ENCODE peak calls at places on chromosomes 13 and 19, in seven cellular contexts. One of them, this sample, is unnamed.
A peak's percentile ranks its signal among the peaks of the same experiment; 100 is the strongest.

GRCh38 chr13:86567119-86567518 is 767.9 kb upstream of the SLITRK6 start:
- DNase-seq in AG04449: no peak
- DNase-seq in neural crest cell: no peak
- DNase-seq in Caco-2: peak; percentile 52
- DNase-seq in HFF-Myc: no peak
- DNase-seq in lower lobe of right lung: no peak
- DNase-seq in fibroblast of mammary gland: no peak
- DNase-seq in this sample: peak; percentile 10

GRCh38 chr13:45349438-45349837 is 8.5 kb upstream of the TPT1 start:
- DNase-seq in AG04449: no peak
- DNase-seq in neural crest cell: no peak
- DNase-seq in Caco-2: no peak
- DNase-seq in HFF-Myc: no peak
- DNase-seq in lower lobe of right lung: no peak
- DNase-seq in fibroblast of mammary gland: no peak
- DNase-seq in this sample: no peak

GRCh38 chr13:34038326-34039068 is 220.5 kb downstream of the RFC3 start:
- DNase-seq in AG04449: no peak
- DNase-seq in neural crest cell: no peak
- DNase-seq in Caco-2: no peak
- DNase-seq in HFF-Myc: no peak
- DNase-seq in lower lobe of right lung: no peak
- DNase-seq in fibroblast of mammary gland: no peak
- DNase-seq in this sample: no peak

GRCh38 chr19:17575871-17576757 is 20.7 kb downstream of the COLGALT1 start:
- DNase-seq in AG04449: no peak
- DNase-seq in neural crest cell: no peak
- DNase-seq in Caco-2: no peak
- DNase-seq in HFF-Myc: no peak
- DNase-seq in lower lobe of right lung: no peak
- DNase-seq in fibroblast of mammary gland: no peak
- DNase-seq in this sample: peak; percentile 38

GRCh38 chr13:25217023-25217909 is 45.2 kb upstream of the AMER2 start:
- DNase-seq in AG04449: no peak
- DNase-seq in neural crest cell: peak; percentile 17
- DNase-seq in Caco-2: no peak
- DNase-seq in HFF-Myc: peak; percentile 2
- DNase-seq in lower lobe of right lung: no peak
- DNase-seq in fibroblast of mammary gland: peak; percentile 79
- DNase-seq in this sample: no peak

GRCh38 chr19:1796395-1797142 is 15.5 kb downstream of the ATP8B3 start:
- DNase-seq in AG04449: no peak
- DNase-seq in neural crest cell: no peak
- DNase-seq in Caco-2: no peak
- DNase-seq in HFF-Myc: no peak
- DNase-seq in lower lobe of right lung: no peak
- DNase-seq in fibroblast of mammary gland: no peak
- DNase-seq in this sample: no peak

GRCh38 chr13:106176103-106176502 is 359.4 kb downstream of the EFNB2 start:
- DNase-seq in AG04449: peak; percentile 38
- DNase-seq in neural crest cell: no peak
- DNase-seq in Caco-2: no peak
- DNase-seq in HFF-Myc: peak; percentile 22
- DNase-seq in lower lobe of right lung: no peak
- DNase-seq in fibroblast of mammary gland: peak; percentile 82
- DNase-seq in this sample: no peak

GRCh38 chr13:27658569-27658968 is 36.9 kb downstream of the POLR1D start:
- DNase-seq in AG04449: peak; percentile 33
- DNase-seq in neural crest cell: no peak
- DNase-seq in Caco-2: no peak
- DNase-seq in HFF-Myc: no peak
- DNase-seq in lower lobe of right lung: no peak
- DNase-seq in fibroblast of mammary gland: peak; percentile 40
- DNase-seq in this sample: no peak

GRCh38 chr13:71254384-71254783 is 612.6 kb downstream of the DACH1 start:
- DNase-seq in AG04449: no peak
- DNase-seq in neural crest cell: no peak
- DNase-seq in Caco-2: peak; percentile 4
- DNase-seq in HFF-Myc: no peak
- DNase-seq in lower lobe of right lung: no peak
- DNase-seq in fibroblast of mammary gland: no peak
- DNase-seq in this sample: no peak

GRCh38 chr13:45086484-45086883 is 33.8 kb upstream of the GTF2F2 start:
- DNase-seq in AG04449: peak; percentile 66
- DNase-seq in neural crest cell: no peak
- DNase-seq in Caco-2: no peak
- DNase-seq in HFF-Myc: peak; percentile 55
- DNase-seq in lower lobe of right lung: no peak
- DNase-seq in fibroblast of mammary gland: peak; percentile 90
- DNase-seq in this sample: no peak

GRCh38 chr19:47464619-47465018 is 7.1 kb downstream of the SLC8A2 start:
- DNase-seq in AG04449: no peak
- DNase-seq in neural crest cell: no peak
- DNase-seq in Caco-2: no peak
- DNase-seq in HFF-Myc: no peak
- DNase-seq in lower lobe of right lung: no peak
- DNase-seq in fibroblast of mammary gland: no peak
- DNase-seq in this sample: no peak

GRCh38 chr13:23450340-23451046 is 17.0 kb upstream of the SACS start:
- DNase-seq in AG04449: no peak
- DNase-seq in neural crest cell: no peak
- DNase-seq in Caco-2: no peak
- DNase-seq in HFF-Myc: no peak
- DNase-seq in lower lobe of right lung: no peak
- DNase-seq in fibroblast of mammary gland: no peak
- DNase-seq in this sample: no peak

GRCh38 chr19:5806133-5806489 is 1.2 kb downstream of the NRTN start:
- DNase-seq in AG04449: no peak
- DNase-seq in neural crest cell: no peak
- DNase-seq in Caco-2: no peak
- DNase-seq in HFF-Myc: no peak
- DNase-seq in lower lobe of right lung: no peak
- DNase-seq in fibroblast of mammary gland: no peak
- DNase-seq in this sample: no peak

GRCh38 chr19:5804516-5805464 is at the start of gene NRTN:
- DNase-seq in AG04449: no peak
- DNase-seq in neural crest cell: no peak
- DNase-seq in Caco-2: peak; percentile 64
- DNase-seq in HFF-Myc: no peak
- DNase-seq in lower lobe of right lung: no peak
- DNase-seq in fibroblast of mammary gland: no peak
- DNase-seq in this sample: peak; percentile 63

GRCh38 chr19:5803752-5804515 is 933 bp upstream of the NRTN start:
- DNase-seq in AG04449: peak; percentile 10
- DNase-seq in neural crest cell: peak; percentile 99
- DNase-seq in Caco-2: peak; percentile 98
- DNase-seq in HFF-Myc: peak; percentile 70
- DNase-seq in lower lobe of right lung: peak; percentile 91
- DNase-seq in fibroblast of mammary gland: peak; percentile 78
- DNase-seq in this sample: peak; percentile 99

GRCh38 chr19:5806905-5807304 is 2.0 kb downstream of the NRTN start:
- DNase-seq in AG04449: no peak
- DNase-seq in neural crest cell: no peak
- DNase-seq in Caco-2: no peak
- DNase-seq in HFF-Myc: no peak
- DNase-seq in lower lobe of right lung: no peak
- DNase-seq in fibroblast of mammary gland: no peak
- DNase-seq in this sample: no peak

DNA sequence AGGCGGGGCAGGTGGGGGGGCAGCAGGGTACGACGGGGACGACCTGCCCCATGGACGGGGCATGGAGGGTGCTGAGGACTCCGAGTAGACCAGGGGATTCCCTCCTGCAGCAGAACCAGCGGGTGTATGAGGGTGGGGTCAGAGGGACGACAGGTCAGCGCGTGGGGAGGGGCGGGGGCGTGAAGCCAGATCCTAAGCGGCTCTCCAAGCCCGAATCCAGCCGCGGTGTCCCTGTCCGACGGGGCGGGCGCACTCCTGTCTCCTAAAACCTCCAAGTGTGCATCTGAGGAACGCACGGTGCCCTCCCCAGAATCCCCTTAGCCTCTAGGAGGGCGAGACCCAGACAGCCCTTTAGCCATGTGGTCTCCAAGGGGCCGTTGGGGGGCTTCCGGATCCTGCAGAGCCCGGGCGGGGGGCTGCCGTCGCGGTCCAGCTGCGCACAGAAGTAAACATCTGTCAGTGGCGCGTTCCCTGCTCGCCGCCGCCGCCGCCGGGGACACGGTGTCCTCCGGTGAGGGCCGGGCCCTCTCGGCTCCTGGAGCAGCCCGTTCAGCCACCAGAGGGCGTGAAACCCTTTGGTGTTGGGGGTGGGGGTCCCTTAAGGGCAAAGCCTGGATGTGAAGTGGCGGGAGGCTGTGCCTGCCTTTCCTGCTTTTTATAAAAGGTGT is 732 bp downstream of the NRTN start:
- DNase-seq in AG04449: no peak
- DNase-seq in neural crest cell: peak; percentile 94
- DNase-seq in Caco-2: peak; percentile 89
- DNase-seq in HFF-Myc: no peak
- DNase-seq in lower lobe of right lung: peak; percentile 82
- DNase-seq in fibroblast of mammary gland: no peak
- DNase-seq in this sample: peak; percentile 95
- TF ChIP-seq CTCF in AG04449: peak; percentile 87
- TF ChIP-seq CTCF in neural crest cell: peak; percentile 83
- TF ChIP-seq CTCF in Caco-2: peak; percentile 92
- TF ChIP-seq CTCF in HFF-Myc: peak; percentile 80
- TF ChIP-seq CTCF in lower lobe of right lung: peak; percentile 67
- TF ChIP-seq CTCF in fibroblast of mammary gland: peak; percentile 52
- TF ChIP-seq CTCF in this sample: peak; percentile 84

DNA sequence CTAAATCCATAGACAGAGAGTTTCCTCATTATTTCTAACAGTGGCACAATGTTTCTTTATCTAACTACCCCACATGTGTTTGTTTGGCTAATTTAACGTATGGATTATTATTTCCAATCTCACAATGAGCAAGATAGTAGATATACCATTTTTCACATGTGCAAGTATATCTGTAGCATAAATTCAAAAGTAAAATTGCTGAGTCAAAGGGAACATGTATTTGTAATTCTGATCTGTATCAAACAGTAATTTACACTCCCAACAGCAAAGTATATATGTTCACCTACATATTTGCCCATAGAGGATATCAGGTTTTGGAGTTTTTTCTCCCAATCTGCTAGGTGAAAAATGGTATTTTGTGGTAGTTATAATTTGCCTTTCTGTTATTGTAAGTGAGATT is 18.4 kb downstream of the MAST1 start:
- DNase-seq in AG04449: no peak
- DNase-seq in neural crest cell: no peak
- DNase-seq in Caco-2: no peak
- DNase-seq in HFF-Myc: no peak
- DNase-seq in lower lobe of right lung: no peak
- DNase-seq in fibroblast of mammary gland: no peak
- DNase-seq in this sample: no peak
- TF ChIP-seq CTCF in AG04449: no peak
- TF ChIP-seq CTCF in neural crest cell: no peak
- TF ChIP-seq CTCF in Caco-2: no peak
- TF ChIP-seq CTCF in HFF-Myc: no peak
- TF ChIP-seq CTCF in lower lobe of right lung: no peak
- TF ChIP-seq CTCF in fibroblast of mammary gland: no peak
- TF ChIP-seq CTCF in this sample: no peak

DNA sequence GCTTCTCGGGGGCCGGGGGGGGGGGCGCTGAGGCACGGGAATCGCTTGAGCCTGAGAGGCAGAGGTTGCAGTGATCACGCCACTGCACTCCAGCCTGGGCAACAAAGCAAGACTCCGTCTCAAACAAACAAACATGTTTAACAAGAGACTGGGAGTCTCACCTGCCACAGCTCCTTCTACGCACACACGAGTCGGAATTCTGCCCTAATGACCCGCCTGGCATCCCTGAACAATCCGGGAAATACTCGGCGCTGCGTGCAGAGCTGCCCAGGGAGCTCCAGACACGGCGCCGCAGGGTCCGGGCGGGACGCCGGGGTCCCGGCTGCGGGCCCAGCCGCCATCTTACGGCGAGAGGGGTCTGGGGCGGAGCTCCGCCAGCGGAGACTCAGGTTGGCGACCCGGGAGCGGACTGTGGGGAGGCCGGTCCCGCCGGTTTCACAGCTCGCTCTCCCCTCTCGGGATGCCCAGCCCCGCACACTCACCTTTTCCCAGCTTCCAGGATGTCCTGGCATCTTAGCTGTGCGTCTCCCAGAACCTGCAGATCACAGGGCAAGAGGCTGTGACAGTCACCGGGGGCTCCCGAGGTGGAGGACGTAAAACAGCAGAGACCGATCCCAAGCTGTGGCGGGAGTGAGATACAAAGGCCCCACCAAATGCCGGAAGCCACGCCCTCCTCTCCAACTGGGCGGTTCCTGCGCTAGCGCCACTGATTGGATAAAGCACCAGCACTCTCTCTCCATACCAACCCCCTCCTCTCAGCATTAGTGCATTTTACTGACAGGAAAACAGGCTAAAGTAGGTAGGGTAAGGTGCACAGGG is 23.6 kb upstream of the ZNF724 start:
- DNase-seq in AG04449: peak; percentile 31
- DNase-seq in neural crest cell: peak; percentile 86
- DNase-seq in Caco-2: peak; percentile 88
- DNase-seq in HFF-Myc: peak; percentile 72
- DNase-seq in lower lobe of right lung: peak; percentile 93
- DNase-seq in fibroblast of mammary gland: peak; percentile 84
- DNase-seq in this sample: peak; percentile 93
- TF ChIP-seq CTCF in AG04449: no peak
- TF ChIP-seq CTCF in neural crest cell: no peak
- TF ChIP-seq CTCF in Caco-2: no peak
- TF ChIP-seq CTCF in HFF-Myc: no peak
- TF ChIP-seq CTCF in lower lobe of right lung: no peak
- TF ChIP-seq CTCF in fibroblast of mammary gland: no peak
- TF ChIP-seq CTCF in this sample: no peak

GRCh38 chr19:9566729-9567128 is 17.6 kb downstream of the ZNF121 start:
- DNase-seq in AG04449: no peak
- DNase-seq in neural crest cell: no peak
- DNase-seq in Caco-2: no peak
- DNase-seq in HFF-Myc: no peak
- DNase-seq in lower lobe of right lung: no peak
- DNase-seq in fibroblast of mammary gland: no peak
- DNase-seq in this sample: no peak
- TF ChIP-seq CTCF in AG04449: no peak
- TF ChIP-seq CTCF in neural crest cell: peak; percentile 30
- TF ChIP-seq CTCF in Caco-2: no peak
- TF ChIP-seq CTCF in HFF-Myc: no peak
- TF ChIP-seq CTCF in lower lobe of right lung: no peak
- TF ChIP-seq CTCF in fibroblast of mammary gland: no peak
- TF ChIP-seq CTCF in this sample: no peak

DNA sequence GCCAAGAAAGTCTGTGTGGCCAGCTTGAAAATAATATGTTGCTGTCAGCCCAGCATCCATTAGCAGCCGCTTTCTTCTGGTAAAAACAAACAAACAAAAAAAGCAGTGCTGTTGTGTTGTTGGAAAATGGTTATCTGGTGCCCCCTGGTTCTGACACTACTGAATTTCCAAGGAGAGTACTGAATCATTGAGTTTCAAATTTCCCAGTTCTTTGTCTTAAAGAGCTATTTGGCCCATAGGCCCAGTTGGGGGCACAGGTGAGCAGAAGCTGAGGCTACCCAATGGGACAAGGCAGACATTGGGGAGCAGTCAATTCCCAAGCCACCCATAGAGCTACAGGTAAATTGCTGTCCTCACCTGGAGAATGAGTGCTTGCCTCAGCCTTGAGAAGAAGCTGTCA is 995.9 kb downstream of the UQCRFS1 start:
- DNase-seq in AG04449: no peak
- DNase-seq in neural crest cell: no peak
- DNase-seq in Caco-2: no peak
- DNase-seq in HFF-Myc: no peak
- DNase-seq in lower lobe of right lung: no peak
- DNase-seq in fibroblast of mammary gland: no peak
- DNase-seq in this sample: no peak
- TF ChIP-seq CTCF in AG04449: no peak
- TF ChIP-seq CTCF in neural crest cell: peak; percentile 24
- TF ChIP-seq CTCF in Caco-2: no peak
- TF ChIP-seq CTCF in HFF-Myc: no peak
- TF ChIP-seq CTCF in lower lobe of right lung: no peak
- TF ChIP-seq CTCF in fibroblast of mammary gland: no peak
- TF ChIP-seq CTCF in this sample: no peak